ENCODE peak calls at places on chromosomes 3 and 15, in eight cellular contexts. H is left ventricle myocardium inferior, F is astrocyte of the spinal cord, L is AG09309, K is psoas muscle, Z is AG04450, B is cardiac fibroblast, Q is foreskin fibroblast. N is an unnamed sample.
A peak's percentile ranks its signal among the peaks of the same experiment; 100 is the strongest.

GRCh38 chr15:69504352-69505040 is 51.9 kb downstream of the RPLP1 start:
- DNase-seq in H (no peak), F (no peak), L (no peak), K (no peak), Z (no peak), B (no peak), Q (no peak), N (no peak)

GRCh38 chr15:44712108-44713005 is 1.0 kb downstream of the B2M start:
- DNase-seq in H (peak; percentile 42), F (peak; percentile 86), L (peak; percentile 65), K (peak; percentile 42), Z (peak; percentile 50), B (peak; percentile 92), Q (peak; percentile 64), N (no peak)

GRCh38 chr3:151838574-151839312 is 24.8 kb downstream of the AADAC start:
- DNase-seq in H (no peak), F (peak; percentile 82), L (peak; percentile 59), K (no peak), Z (peak; percentile 65), B (peak; percentile 94), Q (peak; percentile 78), N (no peak)

GRCh38 chr3:105780114-105780513 is 88.7 kb downstream of the CBLB start:
- DNase-seq in H (no peak), F (no peak), L (peak; percentile 21), K (no peak), Z (no peak), B (peak; percentile 56), Q (peak; percentile 4), N (peak; percentile 21)

GRCh38 chr15:52870015-52870414 is 79.9 kb upstream of the ONECUT1 start:
- DNase-seq in H (no peak), F (no peak), L (no peak), K (no peak), Z (no peak), B (no peak), Q (no peak), N (no peak)

GRCh38 chr3:138256022-138256421 is 68.9 kb downstream of the ARMC8 start:
- DNase-seq in H (no peak), F (no peak), L (no peak), K (no peak), Z (no peak), B (no peak), Q (no peak), N (no peak)

GRCh38 chr15:70140543-70141375 is 43.0 kb upstream of the TLE3 start:
- DNase-seq in H (no peak), F (peak; percentile 39), L (no peak), K (no peak), Z (no peak), B (peak; percentile 55), Q (no peak), N (no peak)

GRCh38 chr15:45458746-45459403 is 63.7 kb downstream of the SLC30A4 start:
- DNase-seq in H (peak; percentile 59), F (peak; percentile 55), L (no peak), K (peak; percentile 60), Z (no peak), B (peak; percentile 59), Q (no peak), N (no peak)

GRCh38 chr3:191262650-191263049 is 63.6 kb downstream of the OSTN start:
- DNase-seq in H (no peak), F (no peak), L (no peak), K (no peak), Z (no peak), B (no peak), Q (no peak), N (no peak)

GRCh38 chr15:60511351-60512157 is 32.6 kb upstream of the ICE2 start:
- DNase-seq in H (no peak), F (no peak), L (no peak), K (no peak), Z (no peak), B (no peak), Q (no peak), N (no peak)

GRCh38 chr15:91696981-91697380 is 156.5 kb upstream of the SLCO3A1 start:
- DNase-seq in H (no peak), F (peak; percentile 7), L (no peak), K (no peak), Z (no peak), B (no peak), Q (no peak), N (no peak)

GRCh38 chr3:12603969-12604368 is 47.1 kb downstream of the MKRN2 start:
- DNase-seq in H (no peak), F (no peak), L (no peak), K (no peak), Z (no peak), B (no peak), Q (no peak), N (no peak)

GRCh38 chr15:51904931-51905330 is 66.6 kb downstream of the LEO1 start:
- DNase-seq in H (no peak), F (no peak), L (no peak), K (no peak), Z (no peak), B (no peak), Q (peak; percentile 8), N (no peak)

GRCh38 chr3:151863611-151864010 is 9.8 kb upstream of the SUCNR1 start:
- DNase-seq in H (no peak), F (peak; percentile 49), L (no peak), K (no peak), Z (no peak), B (peak; percentile 55), Q (no peak), N (no peak)

GRCh38 chr3:111803123-111803593 is 55.9 kb upstream of the PHLDB2 start:
- DNase-seq in H (peak; percentile 41), F (peak; percentile 97), L (peak; percentile 99), K (peak; percentile 85), Z (peak; percentile 90), B (peak; percentile 99), Q (peak; percentile 96), N (peak; percentile 99)

GRCh38 chr3:111799951-111800350 is 59.1 kb upstream of the PHLDB2 start:
- DNase-seq in H (no peak), F (no peak), L (no peak), K (no peak), Z (no peak), B (no peak), Q (no peak), N (no peak)

GRCh38 chr3:111801697-111802655 is 57.1 kb upstream of the PHLDB2 start:
- DNase-seq in H (no peak), F (peak; percentile 79), L (peak; percentile 89), K (no peak), Z (peak; percentile 21), B (peak; percentile 98), Q (peak; percentile 87), N (peak; percentile 84)

GRCh38 chr3:111800472-111800871 is 58.6 kb upstream of the PHLDB2 start:
- DNase-seq in H (no peak), F (no peak), L (no peak), K (no peak), Z (no peak), B (no peak), Q (no peak), N (no peak)

GRCh38 chr3:111802700-111803099 is 56.4 kb upstream of the PHLDB2 start:
- DNase-seq in H (no peak), F (no peak), L (no peak), K (no peak), Z (no peak), B (no peak), Q (no peak), N (no peak)
- H3K4me3 ChIP-seq in H (no peak overlapping the region), F (no peak overlapping the region), L (no peak overlapping the region), K (no peak overlapping the region), Z (no peak overlapping the region), B (no peak overlapping the region), Q (no peak overlapping the region), N (no peak overlapping the region)

DNA sequence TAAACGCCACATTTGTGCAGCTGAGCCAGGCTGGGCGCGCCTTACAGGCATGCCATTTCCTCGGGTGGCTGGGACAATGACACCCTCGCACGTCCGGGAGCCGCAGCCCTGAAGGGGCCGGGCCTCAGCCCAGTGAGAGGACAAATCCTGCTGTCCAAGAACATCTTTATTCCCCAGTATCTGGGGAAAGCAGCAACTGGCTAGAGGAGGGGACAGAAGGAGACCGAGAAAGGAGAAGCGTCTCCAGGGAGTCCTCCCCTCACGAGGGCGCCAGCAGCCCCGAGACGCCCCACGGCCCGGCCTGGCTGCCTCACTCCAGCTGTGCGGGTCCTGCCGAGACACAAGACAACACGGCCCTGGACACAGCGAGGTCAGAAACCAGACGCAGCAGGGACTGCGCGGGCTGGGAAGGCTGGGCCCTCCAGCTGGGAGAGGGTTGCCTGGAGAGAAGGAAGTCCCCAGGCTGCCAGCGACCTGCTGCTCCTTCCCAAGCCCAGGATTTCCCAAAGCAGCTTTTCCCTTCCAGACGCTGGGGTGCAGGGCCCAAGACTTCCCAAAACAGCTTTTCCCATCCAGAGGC is 130.2 kb downstream of the CHSY1 start:
- DNase-seq in H (peak; percentile 88), F (peak; percentile 76), L (no peak), K (peak; percentile 76), Z (no peak), B (peak; percentile 80), Q (peak; percentile 54), N (no peak)
- TF ChIP-seq CTCF in H (peak; percentile 52), F (peak; percentile 56), L (peak; percentile 61), K (peak; percentile 39), Z (peak; percentile 59), B (peak; percentile 37), Q (peak; percentile 42), N (peak; percentile 58)

DNA sequence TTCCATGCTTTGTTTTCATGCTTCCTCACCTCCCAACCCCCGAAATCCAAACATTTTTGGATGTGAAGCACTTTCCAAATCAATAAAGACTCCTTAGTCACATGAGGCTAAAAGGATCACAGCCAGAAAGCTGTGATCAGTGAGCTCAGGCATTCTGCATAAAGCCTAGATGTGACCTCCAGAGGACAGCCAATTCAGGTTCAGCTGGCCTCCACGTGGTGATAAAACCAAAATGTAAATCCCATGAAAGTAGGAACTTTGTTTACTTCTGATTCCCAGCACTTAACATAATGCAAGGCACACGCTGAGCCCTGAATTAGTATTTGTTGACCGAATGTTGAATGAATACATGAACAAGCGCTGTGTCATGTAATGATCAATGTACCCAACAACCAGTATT is 249.5 kb upstream of the EOMES start:
- DNase-seq in H (no peak), F (no peak), L (no peak), K (no peak), Z (no peak), B (no peak), Q (no peak), N (no peak)
- H3K4me3 ChIP-seq in H (no peak overlapping the region), F (no peak overlapping the region), L (no peak overlapping the region), K (no peak overlapping the region), Z (no peak overlapping the region), B (no peak overlapping the region), Q (no peak overlapping the region), N (no peak overlapping the region)

GRCh38 chr15:86915811-86916331 is 836.2 kb downstream of the AGBL1 start:
- DNase-seq in H (no peak), F (peak; percentile 67), L (peak; percentile 2), K (no peak), Z (peak; percentile 7), B (peak; percentile 73), Q (no peak), N (peak; percentile 9)
- TF ChIP-seq CTCF in H (peak; percentile 64), F (peak; percentile 50), L (peak; percentile 50), K (peak; percentile 48), Z (peak; percentile 55), B (peak; percentile 54), Q (peak; percentile 54), N (peak; percentile 36)

GRCh38 chr3:133487920-133488540 is 85.5 kb upstream of the CDV3 start:
- DNase-seq in H (no peak), F (no peak), L (no peak), K (no peak), Z (no peak), B (peak; percentile 56), Q (no peak), N (no peak)
- H3K4me3 ChIP-seq in H (no peak overlapping the region), F (no peak overlapping the region), L (no peak overlapping the region), K (no peak overlapping the region), Z (no peak overlapping the region), B (no peak overlapping the region), Q (no peak overlapping the region), N (no peak overlapping the region)

N was measured in AG04449.